ENCODE peak calls at places on chromosome 18, in seven cellular contexts. One of them, this sample, is unnamed.

GRCh38 chr18:71942433-71942832 is 601.7 kb downstream of the CBLN2 start:
- DNase-seq in mesendoderm: peak
- DNase-seq in trophoblast cell: no peak
- DNase-seq in neuronal stem cell: no peak
- DNase-seq in H1: no peak
- DNase-seq in H9: peak
- DNase-seq in IMR-90: no peak
- DNase-seq in this sample: no peak

GRCh38 chr18:49548266-49548665 is 13.6 kb upstream of the LIPG start:
- DNase-seq in neuronal stem cell: no peak
- DNase-seq in H9: no peak
- DNase-seq in trophoblast cell: peak
- DNase-seq in H1: no peak
- DNase-seq in mesendoderm: no peak
- DNase-seq in IMR-90: peak
- DNase-seq in this sample: peak

GRCh38 chr18:71075147-71075546 is 786.3 kb downstream of the SOCS6 start:
- DNase-seq in IMR-90: no peak
- DNase-seq in trophoblast cell: no peak
- DNase-seq in H1: no peak
- DNase-seq in neuronal stem cell: no peak
- DNase-seq in H9: no peak
- DNase-seq in mesendoderm: peak
- DNase-seq in this sample: no peak

GRCh38 chr18:68484241-68484640 is 230.7 kb downstream of the TMX3 start:
- DNase-seq in H1: no peak
- DNase-seq in mesendoderm: no peak
- DNase-seq in neuronal stem cell: no peak
- DNase-seq in H9: no peak
- DNase-seq in IMR-90: peak
- DNase-seq in trophoblast cell: peak
- DNase-seq in this sample: peak

GRCh38 chr18:48072428-48073204 is 142.2 kb upstream of the SMAD2 start:
- DNase-seq in H9: no peak
- DNase-seq in neuronal stem cell: no peak
- DNase-seq in trophoblast cell: no peak
- DNase-seq in mesendoderm: peak
- DNase-seq in H1: no peak
- DNase-seq in IMR-90: no peak
- DNase-seq in this sample: no peak

GRCh38 chr18:46759885-46760284 is 3.0 kb upstream of the ST8SIA5 start:
- DNase-seq in H9: no peak
- DNase-seq in mesendoderm: no peak
- DNase-seq in H1: no peak
- DNase-seq in trophoblast cell: no peak
- DNase-seq in neuronal stem cell: no peak
- DNase-seq in IMR-90: no peak
- DNase-seq in this sample: no peak

GRCh38 chr18:61718944-61719343 is 173.9 kb downstream of the RNF152 start:
- DNase-seq in neuronal stem cell: no peak
- DNase-seq in H1: no peak
- DNase-seq in trophoblast cell: no peak
- DNase-seq in IMR-90: no peak
- DNase-seq in H9: no peak
- DNase-seq in mesendoderm: no peak
- DNase-seq in this sample: no peak

GRCh38 chr18:24726727-24727539 is 266.5 kb downstream of the HRH4 start:
- DNase-seq in neuronal stem cell: peak
- DNase-seq in mesendoderm: peak
- DNase-seq in trophoblast cell: peak
- DNase-seq in H9: peak
- DNase-seq in IMR-90: peak
- DNase-seq in H1: peak
- DNase-seq in this sample: peak

GRCh38 chr18:68121308-68121707 is 593.6 kb downstream of the TMX3 start:
- DNase-seq in neuronal stem cell: no peak
- DNase-seq in mesendoderm: peak
- DNase-seq in H1: no peak
- DNase-seq in trophoblast cell: no peak
- DNase-seq in H9: no peak
- DNase-seq in IMR-90: peak
- DNase-seq in this sample: no peak

GRCh38 chr18:49510393-49511115 is 23.5 kb upstream of the C18orf32 start:
- DNase-seq in H9: peak
- DNase-seq in mesendoderm: peak
- DNase-seq in IMR-90: peak
- DNase-seq in trophoblast cell: peak
- DNase-seq in neuronal stem cell: no peak
- DNase-seq in H1: peak
- DNase-seq in this sample: peak

GRCh38 chr18:58528011-58528367 is 100.9 kb downstream of the ALPK2 start:
- DNase-seq in neuronal stem cell: no peak
- DNase-seq in H9: no peak
- DNase-seq in IMR-90: peak
- DNase-seq in H1: no peak
- DNase-seq in trophoblast cell: no peak
- DNase-seq in mesendoderm: no peak
- DNase-seq in this sample: no peak

GRCh38 chr18:4252840-4253239 is 202.3 kb downstream of the DLGAP1 start:
- DNase-seq in H9: no peak
- DNase-seq in H1: no peak
- DNase-seq in trophoblast cell: no peak
- DNase-seq in neuronal stem cell: no peak
- DNase-seq in mesendoderm: peak
- DNase-seq in IMR-90: no peak
- DNase-seq in this sample: no peak

GRCh38 chr18:32674491-32674890 is 98.3 kb downstream of the KLHL14 start:
- DNase-seq in trophoblast cell: no peak
- DNase-seq in H1: no peak
- DNase-seq in IMR-90: no peak
- DNase-seq in neuronal stem cell: no peak
- DNase-seq in mesendoderm: peak
- DNase-seq in H9: no peak
- DNase-seq in this sample: peak

GRCh38 chr18:76364282-76365259 is 130.5 kb downstream of the ZNF516 start:
- DNase-seq in H9: no peak
- DNase-seq in trophoblast cell: no peak
- DNase-seq in neuronal stem cell: no peak
- DNase-seq in H1: no peak
- DNase-seq in IMR-90: no peak
- DNase-seq in mesendoderm: no peak
- DNase-seq in this sample: no peak

GRCh38 chr18:74661690-74662089 is 64.0 kb downstream of the ZNF407 start:
- DNase-seq in IMR-90: peak
- DNase-seq in H9: no peak
- DNase-seq in neuronal stem cell: no peak
- DNase-seq in H1: no peak
- DNase-seq in mesendoderm: no peak
- DNase-seq in trophoblast cell: no peak
- DNase-seq in this sample: no peak

GRCh38 chr18:79485788-79486355 is 90.1 kb downstream of the NFATC1 start:
- DNase-seq in mesendoderm: no peak
- DNase-seq in IMR-90: peak
- DNase-seq in H1: no peak
- DNase-seq in H9: no peak
- DNase-seq in trophoblast cell: peak
- DNase-seq in neuronal stem cell: no peak
- DNase-seq in this sample: peak

GRCh38 chr18:76981388-76981968 is 151.1 kb downstream of the MBP start:
- DNase-seq in trophoblast cell: no peak
- DNase-seq in neuronal stem cell: no peak
- DNase-seq in H1: peak
- DNase-seq in H9: peak
- DNase-seq in mesendoderm: no peak
- DNase-seq in IMR-90: peak
- DNase-seq in this sample: no peak

GRCh38 chr18:68796936-68797690 is 767 bp upstream of the CCDC102B start:
- DNase-seq in H1: no peak
- DNase-seq in H9: no peak
- DNase-seq in mesendoderm: peak
- DNase-seq in neuronal stem cell: no peak
- DNase-seq in trophoblast cell: no peak
- DNase-seq in IMR-90: peak
- DNase-seq in this sample: peak

GRCh38 chr18:52190630-52191029 is 149.4 kb upstream of the DCC start:
- DNase-seq in mesendoderm: no peak
- DNase-seq in neuronal stem cell: no peak
- DNase-seq in IMR-90: no peak
- DNase-seq in trophoblast cell: no peak
- DNase-seq in H1: no peak
- DNase-seq in H9: no peak
- DNase-seq in this sample: no peak

GRCh38 chr18:27608742-27609141 is 423.6 kb upstream of the CHST9 start:
- DNase-seq in H1: no peak
- DNase-seq in mesendoderm: no peak
- DNase-seq in neuronal stem cell: no peak
- DNase-seq in IMR-90: no peak
- DNase-seq in H9: no peak
- DNase-seq in trophoblast cell: peak
- DNase-seq in this sample: no peak

GRCh38 chr18:422966-423365 is 77.5 kb downstream of the COLEC12 start:
- DNase-seq in H1: no peak
- DNase-seq in mesendoderm: no peak
- DNase-seq in neuronal stem cell: no peak
- DNase-seq in trophoblast cell: no peak
- DNase-seq in H9: no peak
- DNase-seq in IMR-90: no peak
- DNase-seq in this sample: no peak

GRCh38 chr18:64110692-64111480 is 38.0 kb downstream of the LINC00305 start:
- DNase-seq in H9: no peak
- DNase-seq in H1: no peak
- DNase-seq in trophoblast cell: peak
- DNase-seq in mesendoderm: peak
- DNase-seq in IMR-90: no peak
- DNase-seq in neuronal stem cell: no peak
- DNase-seq in this sample: peak

GRCh38 chr18:64116806-64117205 is 32.1 kb downstream of the LINC00305 start:
- DNase-seq in IMR-90: no peak
- DNase-seq in neuronal stem cell: no peak
- DNase-seq in H1: no peak
- DNase-seq in mesendoderm: peak
- DNase-seq in trophoblast cell: no peak
- DNase-seq in H9: no peak
- DNase-seq in this sample: no peak

GRCh38 chr18:64119916-64120315 is 29.0 kb downstream of the LINC00305 start:
- DNase-seq in neuronal stem cell: no peak
- DNase-seq in H9: no peak
- DNase-seq in H1: no peak
- DNase-seq in mesendoderm: no peak
- DNase-seq in IMR-90: no peak
- DNase-seq in trophoblast cell: peak
- DNase-seq in this sample: no peak

GRCh38 chr18:64111950-64112349 is 36.9 kb downstream of the LINC00305 start:
- DNase-seq in trophoblast cell: no peak
- DNase-seq in neuronal stem cell: no peak
- DNase-seq in H9: no peak
- DNase-seq in mesendoderm: no peak
- DNase-seq in IMR-90: no peak
- DNase-seq in H1: no peak
- DNase-seq in this sample: no peak

GRCh38 chr18:64115906-64116305 is 33.0 kb downstream of the LINC00305 start:
- DNase-seq in H1: no peak
- DNase-seq in H9: no peak
- DNase-seq in mesendoderm: no peak
- DNase-seq in IMR-90: no peak
- DNase-seq in neuronal stem cell: no peak
- DNase-seq in trophoblast cell: no peak
- DNase-seq in this sample: no peak
- H2BK5ac ChIP-seq in H1: no peak
- H2BK5ac ChIP-seq in H9: no peak
- H2BK5ac ChIP-seq in mesendoderm: no peak
- H2BK5ac ChIP-seq in IMR-90: no peak
- H2BK5ac ChIP-seq in neuronal stem cell: no peak
- H2BK5ac ChIP-seq in trophoblast cell: no peak
- H2BK5ac ChIP-seq in this sample: no peak

DNA sequence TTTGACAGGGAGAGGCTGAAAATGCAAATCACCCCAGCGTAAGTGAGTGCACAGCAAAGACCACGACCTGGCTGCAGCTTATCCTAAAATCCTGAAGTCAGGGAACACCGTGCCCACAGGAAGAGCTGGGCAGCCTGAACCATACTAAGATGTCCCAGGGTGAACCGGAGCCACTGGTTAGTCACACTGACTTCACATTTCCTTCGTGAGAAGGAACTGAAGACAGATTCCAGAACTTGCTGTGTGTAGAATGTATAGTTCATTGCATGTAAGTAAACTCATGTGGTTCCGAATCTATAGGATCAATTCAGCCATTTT is 84.6 kb upstream of the NDUFV2 start:
- DNase-seq in H1: no peak
- DNase-seq in mesendoderm: peak
- DNase-seq in H9: no peak
- DNase-seq in IMR-90: peak
- DNase-seq in neuronal stem cell: no peak
- DNase-seq in trophoblast cell: no peak
- DNase-seq in this sample: peak
- H2BK5ac ChIP-seq in H1: peak
- H2BK5ac ChIP-seq in mesendoderm: no peak
- H2BK5ac ChIP-seq in H9: no peak
- H2BK5ac ChIP-seq in IMR-90: peak
- H2BK5ac ChIP-seq in neuronal stem cell: no peak
- H2BK5ac ChIP-seq in trophoblast cell: no peak
- H2BK5ac ChIP-seq in this sample: no peak

GRCh38 chr18:13267517-13267916 is 49.0 kb downstream of the LDLRAD4 start:
- DNase-seq in trophoblast cell: peak
- DNase-seq in H1: no peak
- DNase-seq in H9: peak
- DNase-seq in neuronal stem cell: no peak
- DNase-seq in mesendoderm: peak
- DNase-seq in IMR-90: no peak
- DNase-seq in this sample: no peak

GRCh38 chr18:13268035-13268700 is 49.6 kb downstream of the LDLRAD4 start:
- DNase-seq in trophoblast cell: no peak
- DNase-seq in H9: peak
- DNase-seq in H1: no peak
- DNase-seq in IMR-90: peak
- DNase-seq in mesendoderm: peak
- DNase-seq in neuronal stem cell: peak
- DNase-seq in this sample: peak

GRCh38 chr18:13270279-13270911 is 51.8 kb downstream of the LDLRAD4 start:
- DNase-seq in trophoblast cell: no peak
- DNase-seq in H9: no peak
- DNase-seq in IMR-90: no peak
- DNase-seq in H1: no peak
- DNase-seq in neuronal stem cell: no peak
- DNase-seq in mesendoderm: no peak
- DNase-seq in this sample: no peak

GRCh38 chr18:13269599-13270011 is 51.0 kb downstream of the LDLRAD4 start:
- DNase-seq in IMR-90: no peak
- DNase-seq in H1: no peak
- DNase-seq in trophoblast cell: peak
- DNase-seq in H9: no peak
- DNase-seq in neuronal stem cell: no peak
- DNase-seq in mesendoderm: no peak
- DNase-seq in this sample: no peak

GRCh38 chr18:13268746-13269285 is 50.3 kb downstream of the LDLRAD4 start:
- DNase-seq in H9: no peak
- DNase-seq in IMR-90: no peak
- DNase-seq in mesendoderm: no peak
- DNase-seq in trophoblast cell: no peak
- DNase-seq in neuronal stem cell: no peak
- DNase-seq in H1: no peak
- DNase-seq in this sample: no peak
- H2BK5ac ChIP-seq in H9: no peak
- H2BK5ac ChIP-seq in IMR-90: no peak
- H2BK5ac ChIP-seq in mesendoderm: no peak
- H2BK5ac ChIP-seq in trophoblast cell: no peak
- H2BK5ac ChIP-seq in neuronal stem cell: no peak
- H2BK5ac ChIP-seq in H1: no peak
- H2BK5ac ChIP-seq in this sample: no peak

GRCh38 chr18:73331212-73331772 is 463.5 kb upstream of the NETO1 start:
- DNase-seq in trophoblast cell: no peak
- DNase-seq in mesendoderm: peak
- DNase-seq in IMR-90: no peak
- DNase-seq in H1: no peak
- DNase-seq in H9: no peak
- DNase-seq in neuronal stem cell: no peak
- DNase-seq in this sample: no peak
- H2BK5ac ChIP-seq in trophoblast cell: no peak
- H2BK5ac ChIP-seq in mesendoderm: no peak
- H2BK5ac ChIP-seq in IMR-90: no peak
- H2BK5ac ChIP-seq in H1: no peak
- H2BK5ac ChIP-seq in H9: no peak
- H2BK5ac ChIP-seq in neuronal stem cell: no peak
- H2BK5ac ChIP-seq in this sample: no peak